ENCODE peak calls at places on chromosomes 3 and 15, in six cellular contexts. K is fibroblast of mammary gland; A is stimulated activated CD4-positive, alpha-beta T cell treated with anti-CD3 and anti-CD28 coated beads, Interleukin-2, amount 100 ng/mL, for 4 hours; D is mucosa of gallbladder; Y is OCI-LY7; P is GM03348. J is an unnamed sample.

GRCh38 chr3:184110316-184110725 is 13.5 kb downstream of the HTR3E start:
- DNase-seq in K (peak), A (no peak), D (peak), Y (no peak), P (no peak), J (no peak)

GRCh38 chr3:39809181-39809994 is at the start of gene MYRIP:
- DNase-seq in K (no peak), A (no peak), D (peak), Y (no peak), P (peak), J (peak)

GRCh38 chr15:92808611-92809063 is 91.5 kb upstream of the CHD2 start:
- DNase-seq in K (peak), A (no peak), D (no peak), Y (no peak), P (peak), J (no peak)

GRCh38 chr15:51403072-51403878 is 61.8 kb downstream of the GLDN start:
- DNase-seq in K (peak), A (no peak), D (no peak), Y (peak), P (peak), J (peak)

GRCh38 chr3:107235923-107236315 is 141.3 kb upstream of the CCDC54 start:
- DNase-seq in K (peak), A (peak), D (peak), Y (peak), P (peak), J (peak)

GRCh38 chr15:101198031-101198430 is 53.8 kb downstream of the CHSY1 start:
- DNase-seq in K (no peak), A (no peak), D (no peak), Y (no peak), P (no peak), J (no peak)

GRCh38 chr15:71219646-71220045 is 104.4 kb downstream of the THSD4 start:
- DNase-seq in K (peak), A (no peak), D (no peak), Y (no peak), P (peak), J (no peak)

GRCh38 chr3:136197159-136197715 is 1.1 kb upstream of the MSL2 start:
- DNase-seq in K (no peak), A (no peak), D (no peak), Y (peak), P (no peak), J (peak)

GRCh38 chr3:66419053-66419440 is 81.8 kb downstream of the LRIG1 start:
- DNase-seq in K (no peak), A (no peak), D (no peak), Y (no peak), P (no peak), J (no peak)

GRCh38 chr3:54358969-54359648 is 236.8 kb downstream of the CACNA2D3 start:
- DNase-seq in K (no peak), A (no peak), D (no peak), Y (no peak), P (no peak), J (no peak)

GRCh38 chr3:30631237-30631961 is 25.0 kb downstream of the TGFBR2 start:
- DNase-seq in K (peak), A (peak), D (no peak), Y (peak), P (no peak), J (no peak)